ENCODE peak calls at places on chromosomes 6 and 20, in four cellular contexts. Q is left lung, L is fibroblast of the aortic adventitia, S is brain microvascular endothelial cell. W is an unnamed sample.

GRCh38 chr6:36351152-36351571 is 14.5 kb upstream of the BNIP5 start:
- DNase-seq in L (peak), S (peak), Q (no peak), W (no peak)

GRCh38 chr6:159134701-159135364 is 34.4 kb upstream of the FNDC1 start:
- DNase-seq in S (peak), L (peak), Q (peak), W (peak)

GRCh38 chr20:18628330-18628941 is 40.6 kb downstream of the DTD1 start:
- DNase-seq in S (no peak), Q (no peak), L (no peak), W (no peak)

GRCh38 chr20:44745560-44746366 is at the start of gene KCNK15:
- DNase-seq in S (no peak), Q (no peak), L (no peak), W (peak)

GRCh38 chr6:99882151-99882702 is 111.8 kb downstream of the MCHR2 start:
- DNase-seq in L (no peak), Q (no peak), S (no peak), W (no peak)

GRCh38 chr20:1468117-1468624 is 1.5 kb upstream of the NSFL1C start:
- DNase-seq in L (no peak), Q (no peak), S (no peak), W (no peak)

GRCh38 chr6:170459451-170459850 is 93.7 kb downstream of the PSMB1 start:
- DNase-seq in Q (no peak), L (peak), S (peak), W (no peak)

GRCh38 chr20:55472704-55473103 is 532.6 kb downstream of the CBLN4 start:
- DNase-seq in L (no peak), S (no peak), Q (no peak), W (no peak)

GRCh38 chr20:20214757-20215275 is 153.1 kb upstream of the INSM1 start:
- DNase-seq in L (no peak), Q (no peak), S (no peak), W (no peak)

GRCh38 chr20:33351696-33352095 is 49.6 kb downstream of the CDK5RAP1 start:
- DNase-seq in S (no peak), Q (no peak), L (no peak), W (no peak)

GRCh38 chr6:13357551-13358075 is 29.3 kb upstream of the TBC1D7 start:
- DNase-seq in S (no peak), Q (no peak), L (peak), W (no peak)

GRCh38 chr20:13022401-13023170 is 13.8 kb downstream of the SPTLC3 start:
- DNase-seq in L (peak), Q (no peak), S (peak), W (no peak)

GRCh38 chr6:15907914-15908518 is 220.9 kb upstream of the MYLIP start:
- DNase-seq in L (no peak), Q (no peak), S (no peak), W (no peak)

GRCh38 chr20:51695574-51696303 is 72.5 kb downstream of the ATP9A start:
- DNase-seq in S (peak), Q (no peak), L (peak), W (no peak)

GRCh38 chr6:43457643-43458042 is 2.3 kb upstream of the DLK2 start:
- DNase-seq in S (no peak), L (no peak), Q (no peak), W (no peak)

GRCh38 chr6:128554302-128554701 is 33.9 kb upstream of the PTPRK start:
- DNase-seq in L (peak), Q (no peak), S (no peak), W (no peak)

GRCh38 chr6:158056804-158057203 is 75.1 kb downstream of the SYNJ2 start:
- DNase-seq in Q (no peak), S (no peak), L (no peak), W (no peak)

GRCh38 chr6:41582540-41582939 is 36.4 kb downstream of the FOXP4 start:
- DNase-seq in S (no peak), L (no peak), Q (no peak), W (no peak)

GRCh38 chr6:78910611-78911134 is 43.3 kb downstream of the IRAK1BP1 start:
- DNase-seq in L (peak), Q (peak), S (no peak), W (no peak)

GRCh38 chr6:140586426-140587061 is 1212.1 kb upstream of the CITED2 start:
- DNase-seq in Q (no peak), S (no peak), L (peak), W (no peak)

GRCh38 chr20:46984391-46984790 is 89.7 kb downstream of the EYA2 start:
- DNase-seq in Q (no peak), L (peak), S (no peak), W (no peak)

GRCh38 chr20:21615617-21616080 is 89.8 kb upstream of the PAX1 start:
- DNase-seq in L (peak), Q (peak), S (peak), W (peak)

GRCh38 chr20:63974402-63975200 is 4.8 kb downstream of the SAMD10 start:
- DNase-seq in S (no peak), L (peak), Q (no peak), W (no peak)

GRCh38 chr6:5333653-5334052 is 72.3 kb downstream of the FARS2 start:
- DNase-seq in S (no peak), Q (no peak), L (peak), W (no peak)

GRCh38 chr6:103122766-103123601 is 1729.5 kb downstream of the GRIK2 start:
- DNase-seq in Q (peak), S (peak), L (peak), W (no peak)

GRCh38 chr6:169099411-169100202 is 154.0 kb downstream of the THBS2 start:
- DNase-seq in L (peak), S (peak), Q (no peak), W (no peak)
- TF ChIP-seq CTCF in L (peak), S (peak), Q (no peak), W (no peak)

DNA sequence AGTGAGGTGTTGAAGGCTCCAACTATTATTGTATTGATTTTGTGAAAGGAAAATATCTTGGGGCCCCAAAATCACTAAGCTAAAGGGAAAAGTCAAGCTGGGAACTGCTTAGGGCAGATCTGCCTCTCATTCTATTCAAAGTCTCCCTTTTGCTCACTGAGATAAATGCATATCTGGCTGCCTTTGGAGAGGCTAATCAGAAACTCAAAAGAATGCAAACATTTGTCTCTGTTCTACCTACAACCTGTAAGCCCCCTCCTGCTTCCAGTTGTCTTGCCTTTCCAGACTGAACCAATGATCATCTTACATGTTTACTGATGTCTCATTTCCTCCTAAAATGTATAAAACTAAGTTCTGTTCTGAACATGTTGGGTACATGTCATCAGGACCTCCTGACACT is 125.9 kb downstream of the HTR1B start:
- DNase-seq in Q (no peak), S (no peak), L (no peak), W (no peak)
- H3K4me3 ChIP-seq in Q (no peak), S (no peak), L (no peak), W (no peak)

GRCh38 chr6:130457605-130458004 is 91.8 kb downstream of the TMEM200A start:
- DNase-seq in S (no peak), Q (no peak), L (no peak), W (no peak)
- TF ChIP-seq CTCF in S (peak), Q (no peak), L (peak), W (no peak)

GRCh38 chr6:143449731-143450452 is 603 bp downstream of the ADAT2 start:
- DNase-seq in S (peak), L (peak), Q (peak), W (peak)

GRCh38 chr6:143451531-143451930 is 926 bp downstream of the PEX3 start:
- DNase-seq in L (peak), Q (no peak), S (no peak), W (no peak)

GRCh38 chr6:143450453-143451362 is at the start of the genes ADAT2 and PEX3:
- DNase-seq in S (peak), L (peak), Q (peak), W (peak)

GRCh38 chr6:143443096-143443495 is 7.4 kb downstream of the ADAT2 start:
- DNase-seq in Q (peak), L (no peak), S (no peak), W (no peak)

GRCh38 chr6:143449082-143449481 is 1.4 kb downstream of the ADAT2 start:
- DNase-seq in L (no peak), Q (no peak), S (no peak), W (no peak)
- H3K4me3 ChIP-seq in L (no peak), Q (no peak), S (no peak), W (no peak)

DNA sequence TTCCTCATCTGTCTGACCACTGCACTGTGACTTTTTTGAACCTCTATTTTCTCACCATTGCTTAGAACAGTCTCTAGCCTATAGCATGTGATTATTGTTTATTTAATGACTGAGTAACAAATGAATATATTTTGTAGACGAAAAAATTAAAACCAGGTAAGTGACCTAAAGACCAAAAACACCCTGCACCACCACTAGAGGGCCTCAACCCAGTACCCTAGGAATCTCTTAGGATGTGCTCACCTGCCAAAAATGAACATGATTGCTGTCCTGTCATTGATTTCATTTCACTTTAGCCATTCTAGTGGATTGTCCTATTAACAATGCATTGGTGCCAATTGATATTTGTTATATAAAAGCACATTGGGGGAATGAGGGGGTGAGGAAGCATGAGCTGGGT is 199.1 kb downstream of the COL9A1 start:
- DNase-seq in Q (no peak), S (no peak), L (no peak), W (no peak)
- TF ChIP-seq CTCF in Q (peak), S (peak), L (peak), W (peak)

DNA sequence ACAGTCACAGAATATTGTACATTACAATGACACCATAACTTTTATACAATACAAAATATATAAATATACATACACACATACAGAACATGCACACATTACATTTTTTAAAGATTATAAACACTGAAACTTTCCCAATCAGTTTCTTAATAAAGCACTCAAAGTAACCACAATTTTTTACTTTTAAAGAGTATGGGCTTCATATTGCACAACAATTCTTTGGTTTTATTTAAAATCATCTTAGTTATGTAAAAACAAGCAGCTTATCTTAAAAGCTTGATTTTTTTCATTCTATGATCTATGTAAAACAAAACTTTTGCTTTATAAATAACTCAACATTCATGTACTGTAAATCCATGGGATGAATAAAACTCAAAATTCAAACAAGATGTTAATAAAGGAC is 93.0 kb upstream of the BCLAF1 start:
- DNase-seq in Q (no peak), L (no peak), S (no peak), W (no peak)
- H3K4me3 ChIP-seq in Q (no peak), L (no peak), S (no peak), W (no peak)

DNA sequence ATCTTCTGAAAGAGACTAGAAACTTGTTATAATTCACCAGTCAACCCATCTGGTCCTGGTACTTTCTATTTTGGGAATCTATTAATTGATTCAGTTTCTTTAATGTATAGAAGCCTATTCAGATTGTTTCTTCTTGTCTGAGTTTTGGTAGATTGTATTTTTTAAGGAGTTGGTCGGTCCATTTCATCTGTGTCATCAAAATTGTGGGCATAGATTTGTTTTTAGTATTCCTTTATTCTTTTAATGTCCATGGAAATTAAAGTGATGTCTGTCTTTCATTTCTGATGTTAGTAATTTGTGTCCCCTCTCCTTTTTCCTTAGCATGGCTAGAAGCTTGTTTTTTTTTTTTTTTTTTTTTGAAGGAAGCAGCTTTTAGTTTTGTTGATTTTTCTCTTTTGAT is 15.2 kb downstream of the STXBP5 start:
- DNase-seq in L (no peak), Q (no peak), S (no peak), W (no peak)
- TF ChIP-seq CTCF in L (no peak), Q (no peak), S (no peak), W (no peak)

DNA sequence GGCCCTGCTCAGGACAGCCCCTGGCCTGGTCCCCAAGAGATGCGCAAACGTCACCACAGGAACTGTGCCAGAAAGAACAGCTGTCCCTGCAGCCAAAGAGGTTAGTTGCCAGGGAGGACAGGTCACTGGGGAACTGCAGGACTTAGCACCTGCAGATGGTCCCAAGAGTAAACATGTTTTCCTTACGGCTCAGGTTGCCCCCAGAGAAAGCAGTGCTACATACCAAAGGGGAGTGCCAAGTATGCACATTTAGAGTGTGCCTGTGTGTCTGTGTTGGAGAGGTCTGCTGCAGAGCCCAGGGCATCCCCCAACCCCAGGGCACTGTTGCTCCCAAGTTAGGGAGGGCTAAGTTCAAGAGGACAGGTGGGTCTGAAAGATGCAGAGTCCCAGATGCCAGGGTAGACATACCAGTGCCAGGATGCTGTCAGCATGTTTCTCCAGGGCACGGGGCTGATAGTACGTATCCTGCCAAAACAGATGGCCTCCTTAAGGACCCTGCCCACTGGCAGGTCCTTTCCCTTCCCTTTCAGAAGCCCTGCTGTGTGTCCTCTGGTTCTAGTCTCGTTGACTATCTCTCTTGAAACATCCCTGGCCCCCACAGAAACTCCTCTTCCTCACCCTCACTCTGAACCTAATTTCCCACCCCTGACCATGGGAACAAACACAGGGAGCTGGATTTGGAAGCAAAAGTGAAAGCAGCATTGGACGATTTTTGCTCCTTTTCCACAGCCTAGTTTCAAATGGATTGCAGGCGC is 1.3 kb downstream of the ABHD16A start:
- DNase-seq in Q (no peak), L (peak), S (peak), W (no peak)
- H3K4me3 ChIP-seq in Q (peak), L (peak), S (peak), W (peak)

W was measured in CD8-positive, alpha-beta T cell.